ENCODE peak calls at places on chromosomes 5 and 9, in eight cellular contexts. V is left ventricle myocardium inferior; X is left lung; A is lung; G is CD8-positive, alpha-beta T cell; Y is hepatocyte; H is MM.1S; C is kidney. B is an unnamed sample.

GRCh38 chr5:78929833-78930232 is 55.3 kb downstream of the ARSB start:
- DNase-seq in V (no peak), X (no peak), A (no peak), G (no peak), Y (no peak), H (no peak), C (no peak), B (no peak)

GRCh38 chr5:4116834-4117233 is 521.2 kb downstream of the IRX1 start:
- DNase-seq in V (no peak), X (no peak), A (no peak), G (no peak), Y (no peak), H (no peak), C (no peak), B (peak)

GRCh38 chr9:88256216-88256615 is 117.9 kb upstream of the SPATA31C2 start:
- DNase-seq in V (no peak), X (no peak), A (no peak), G (no peak), Y (no peak), H (no peak), C (no peak), B (no peak)

GRCh38 chr5:76874088-76874581 is 24.3 kb downstream of the S100Z start:
- DNase-seq in V (no peak), X (no peak), A (no peak), G (no peak), Y (no peak), H (peak), C (no peak), B (no peak)

GRCh38 chr9:79465171-79465570 is 106.6 kb upstream of the TLE4 start:
- DNase-seq in V (no peak), X (no peak), A (no peak), G (no peak), Y (no peak), H (no peak), C (no peak), B (no peak)

GRCh38 chr9:101791938-101792337 is 53.5 kb upstream of the GRIN3A start:
- DNase-seq in V (no peak), X (no peak), A (no peak), G (peak), Y (peak), H (peak), C (no peak), B (peak)

GRCh38 chr5:77355751-77356150 is 136.4 kb downstream of the WDR41 start:
- DNase-seq in V (no peak), X (no peak), A (no peak), G (no peak), Y (no peak), H (no peak), C (no peak), B (no peak)

GRCh38 chr9:35727676-35728040 is 4.3 kb downstream of the TLN1 start:
- DNase-seq in V (no peak), X (no peak), A (no peak), G (no peak), Y (no peak), H (no peak), C (no peak), B (no peak)

GRCh38 chr5:131230406-131230805 is 33.4 kb upstream of the CDC42SE2 start:
- DNase-seq in V (no peak), X (no peak), A (no peak), G (no peak), Y (no peak), H (peak), C (no peak), B (no peak)

GRCh38 chr9:14769235-14769580 is 46.7 kb upstream of the CER1 start:
- DNase-seq in V (no peak), X (no peak), A (no peak), G (no peak), Y (peak), H (no peak), C (no peak), B (peak)

GRCh38 chr9:114799441-114799840 is 6.4 kb downstream of the TNFSF15 start:
- DNase-seq in V (no peak), X (no peak), A (no peak), G (no peak), Y (peak), H (no peak), C (peak), B (no peak)

GRCh38 chr5:73764586-73764985 is 138.6 kb downstream of the ARHGEF28 start:
- DNase-seq in V (no peak), X (no peak), A (no peak), G (no peak), Y (no peak), H (no peak), C (no peak), B (peak)

GRCh38 chr9:87181670-87182069 is 234.4 kb upstream of the GAS1 start:
- DNase-seq in V (no peak), X (no peak), A (no peak), G (no peak), Y (no peak), H (peak), C (no peak), B (no peak)

GRCh38 chr5:179367491-179367890 is 22.2 kb upstream of the ADAMTS2 start:
- DNase-seq in V (no peak), X (no peak), A (no peak), G (no peak), Y (no peak), H (no peak), C (peak), B (no peak)

GRCh38 chr9:134307674-134308638 is 18.3 kb upstream of the RXRA start:
- DNase-seq in V (peak), X (no peak), A (no peak), G (no peak), Y (no peak), H (no peak), C (peak), B (no peak)

GRCh38 chr9:97900738-97901565 is 21.3 kb downstream of the TRMO start:
- DNase-seq in V (no peak), X (no peak), A (no peak), G (no peak), Y (peak), H (peak), C (no peak), B (peak)

GRCh38 chr5:160269017-160269416 is 39.7 kb downstream of the FABP6 start:
- DNase-seq in V (peak), X (peak), A (peak), G (no peak), Y (peak), H (no peak), C (peak), B (peak)

GRCh38 chr9:4333231-4333740 is 33.4 kb upstream of the GLIS3 start:
- DNase-seq in V (no peak), X (no peak), A (no peak), G (no peak), Y (no peak), H (no peak), C (no peak), B (peak)

GRCh38 chr5:55694152-55694830 is 17.8 kb downstream of the SLC38A9 start:
- DNase-seq in V (no peak), X (no peak), A (no peak), G (no peak), Y (peak), H (peak), C (no peak), B (peak)

GRCh38 chr9:33416996-33417395 is 14.6 kb upstream of the AQP7 start:
- DNase-seq in V (no peak), X (no peak), A (no peak), G (peak), Y (no peak), H (peak), C (no peak), B (no peak)

GRCh38 chr5:115170924-115171510 is 1.3 kb upstream of the TRIM36 start:
- DNase-seq in V (no peak), X (no peak), A (no peak), G (no peak), Y (no peak), H (no peak), C (no peak), B (no peak)

GRCh38 chr9:137405677-137406081 is 17.3 kb downstream of the EXD3 start:
- DNase-seq in V (no peak), X (no peak), A (no peak), G (no peak), Y (no peak), H (no peak), C (peak), B (no peak)

GRCh38 chr9:105832311-105832710 is 138.0 kb downstream of the TMEM38B start:
- DNase-seq in V (no peak), X (no peak), A (no peak), G (no peak), Y (no peak), H (no peak), C (no peak), B (no peak)

GRCh38 chr5:3661755-3662296 is 66.2 kb downstream of the IRX1 start:
- DNase-seq in V (no peak), X (no peak), A (no peak), G (no peak), Y (no peak), H (peak), C (no peak), B (no peak)

GRCh38 chr5:152883061-152883460 is 478.0 kb upstream of the NMUR2 start:
- DNase-seq in V (no peak), X (no peak), A (no peak), G (no peak), Y (no peak), H (no peak), C (no peak), B (no peak)

GRCh38 chr5:79834420-79835219 is 145.0 kb downstream of the CMYA5 start:
- DNase-seq in V (no peak), X (no peak), A (no peak), G (no peak), Y (no peak), H (no peak), C (no peak), B (no peak)

GRCh38 chr9:92405770-92406169 is 1.4 kb upstream of the OGN start:
- DNase-seq in V (no peak), X (no peak), A (no peak), G (no peak), Y (peak), H (no peak), C (no peak), B (no peak)

GRCh38 chr9:92404437-92404836 is at the start of gene OGN:
- DNase-seq in V (no peak), X (no peak), A (no peak), G (no peak), Y (peak), H (no peak), C (no peak), B (peak)

GRCh38 chr9:92407818-92408217 is 3.4 kb upstream of the OGN start:
- DNase-seq in V (no peak), X (no peak), A (no peak), G (no peak), Y (no peak), H (no peak), C (no peak), B (no peak)

GRCh38 chr9:92404031-92404430 is 347 bp downstream of the OGN start:
- DNase-seq in V (no peak), X (no peak), A (no peak), G (no peak), Y (no peak), H (no peak), C (no peak), B (no peak)

GRCh38 chr9:92406506-92406905 is 2.1 kb upstream of the OGN start:
- DNase-seq in V (no peak), X (peak), A (peak), G (peak), Y (peak), H (peak), C (no peak), B (no peak)
- H3K4me3 ChIP-seq in V (peak), X (no peak), A (no peak), G (peak), Y (no peak), H (peak), C (peak), B (no peak)

GRCh38 chr5:169548315-169548714 is 35.3 kb upstream of the SPDL1 start:
- DNase-seq in V (no peak), X (no peak), A (no peak), G (no peak), Y (peak), H (no peak), C (no peak), B (peak)
- TF ChIP-seq CTCF in V (peak), X (no peak), A (no peak), G (no peak), Y (peak), H (no peak), C (peak), B (peak)

GRCh38 chr5:172453986-172454354 is 355 bp downstream of the SH3PXD2B start:
- DNase-seq in V (peak), X (no peak), A (no peak), G (no peak), Y (peak), H (no peak), C (peak), B (no peak)

GRCh38 chr5:172454355-172455086 is at the start of gene SH3PXD2B:
- DNase-seq in V (peak), X (peak), A (no peak), G (peak), Y (peak), H (peak), C (peak), B (peak)

GRCh38 chr5:172455087-172455381 is 709 bp upstream of the SH3PXD2B start:
- DNase-seq in V (no peak), X (no peak), A (no peak), G (no peak), Y (no peak), H (no peak), C (no peak), B (no peak)

GRCh38 chr5:172456076-172456800 is 1.9 kb upstream of the SH3PXD2B start:
- DNase-seq in V (no peak), X (no peak), A (no peak), G (no peak), Y (no peak), H (no peak), C (no peak), B (no peak)

GRCh38 chr5:172455511-172456061 is 1.3 kb upstream of the SH3PXD2B start:
- DNase-seq in V (no peak), X (no peak), A (no peak), G (no peak), Y (peak), H (no peak), C (no peak), B (peak)
- H3K4me3 ChIP-seq in V (no peak), X (no peak), A (no peak), G (no peak), Y (no peak), H (no peak), C (no peak), B (no peak)

DNA sequence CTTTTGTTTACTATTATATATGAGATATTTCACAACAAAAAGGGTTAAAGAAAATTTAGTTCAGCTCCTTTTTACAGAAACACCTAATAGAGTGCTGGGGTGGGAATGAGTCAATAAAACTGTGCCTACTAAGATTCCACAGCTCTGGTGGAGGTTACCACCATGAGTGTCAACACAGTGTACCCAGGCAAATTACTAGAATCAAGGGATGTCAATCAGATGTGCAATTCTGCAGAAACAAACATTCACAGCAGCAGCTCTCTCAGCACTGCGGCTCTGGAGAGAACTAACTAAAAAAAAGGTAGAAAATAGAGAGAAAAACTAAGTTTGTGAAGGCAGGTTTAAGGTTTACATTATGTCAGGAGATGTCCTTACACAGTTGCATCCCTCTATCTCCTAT is 1313.0 kb downstream of the MAT2B start:
- DNase-seq in V (no peak), X (no peak), A (no peak), G (no peak), Y (no peak), H (no peak), C (no peak), B (no peak)
- TF ChIP-seq CTCF in V (no peak), X (no peak), A (no peak), G (no peak), Y (no peak), H (no peak), C (no peak), B (no peak)

GRCh38 chr5:32029291-32029690 is 144.8 kb downstream of the GOLPH3 start:
- DNase-seq in V (no peak), X (no peak), A (no peak), G (no peak), Y (peak), H (no peak), C (no peak), B (peak)
- H3K4me3 ChIP-seq in V (no peak), X (no peak), A (no peak), G (no peak), Y (no peak), H (no peak), C (no peak), B (no peak)

DNA sequence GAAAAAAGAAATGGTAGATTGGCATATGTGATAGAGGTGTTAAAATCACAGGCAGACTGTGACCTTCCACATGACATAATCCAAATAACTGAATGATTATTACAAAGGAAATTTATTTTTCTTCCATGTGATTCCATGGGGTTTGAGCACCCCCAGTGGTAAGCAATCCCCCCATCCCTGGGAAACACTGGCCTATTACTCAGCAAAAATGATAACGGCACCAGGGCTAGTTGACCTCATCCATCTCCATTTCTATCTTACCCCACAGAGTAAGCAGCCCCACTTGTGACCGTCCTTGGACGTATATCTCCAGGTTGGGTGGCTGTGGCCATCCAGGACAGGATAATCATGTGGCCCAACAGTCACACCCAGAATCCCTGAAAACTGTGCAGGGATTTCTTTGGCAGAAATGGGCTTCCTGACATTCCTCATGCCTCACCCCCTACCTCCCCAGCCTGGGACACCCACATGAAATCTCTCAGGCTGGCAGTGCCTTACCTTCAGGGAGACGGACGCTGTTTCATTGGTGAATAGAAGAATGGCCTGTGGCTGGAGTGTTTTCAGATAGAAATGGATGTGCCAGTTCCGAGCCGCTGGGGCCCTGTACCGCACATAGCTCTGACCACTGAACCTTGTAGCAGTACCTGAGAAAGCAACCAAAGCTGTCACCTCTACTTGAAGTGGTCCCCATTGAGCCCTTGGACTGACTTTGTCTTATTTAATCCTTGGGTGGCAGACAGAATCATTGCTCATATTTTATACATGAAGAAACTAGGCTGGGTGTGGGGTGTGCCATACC is 69.9 kb downstream of the SLC36A1 start:
- DNase-seq in V (no peak), X (no peak), A (no peak), G (no peak), Y (no peak), H (no peak), C (no peak), B (no peak)
- TF ChIP-seq CTCF in V (no peak), X (no peak), A (no peak), G (no peak), Y (no peak), H (no peak), C (no peak), B (no peak)

GRCh38 chr5:32174011-32174866 is at the start of gene GOLPH3:
- DNase-seq in V (peak), X (peak), A (peak), G (peak), Y (peak), H (peak), C (peak), B (peak)

GRCh38 chr5:32170303-32171170 is 3.6 kb downstream of the GOLPH3 start:
- DNase-seq in V (no peak), X (no peak), A (no peak), G (no peak), Y (no peak), H (no peak), C (no peak), B (peak)

GRCh38 chr5:32172908-32173393 is 1.2 kb downstream of the GOLPH3 start:
- DNase-seq in V (no peak), X (no peak), A (no peak), G (no peak), Y (no peak), H (no peak), C (no peak), B (no peak)

GRCh38 chr5:32168460-32169033 is 5.6 kb downstream of the GOLPH3 start:
- DNase-seq in V (no peak), X (no peak), A (no peak), G (no peak), Y (no peak), H (no peak), C (no peak), B (peak)

DNA sequence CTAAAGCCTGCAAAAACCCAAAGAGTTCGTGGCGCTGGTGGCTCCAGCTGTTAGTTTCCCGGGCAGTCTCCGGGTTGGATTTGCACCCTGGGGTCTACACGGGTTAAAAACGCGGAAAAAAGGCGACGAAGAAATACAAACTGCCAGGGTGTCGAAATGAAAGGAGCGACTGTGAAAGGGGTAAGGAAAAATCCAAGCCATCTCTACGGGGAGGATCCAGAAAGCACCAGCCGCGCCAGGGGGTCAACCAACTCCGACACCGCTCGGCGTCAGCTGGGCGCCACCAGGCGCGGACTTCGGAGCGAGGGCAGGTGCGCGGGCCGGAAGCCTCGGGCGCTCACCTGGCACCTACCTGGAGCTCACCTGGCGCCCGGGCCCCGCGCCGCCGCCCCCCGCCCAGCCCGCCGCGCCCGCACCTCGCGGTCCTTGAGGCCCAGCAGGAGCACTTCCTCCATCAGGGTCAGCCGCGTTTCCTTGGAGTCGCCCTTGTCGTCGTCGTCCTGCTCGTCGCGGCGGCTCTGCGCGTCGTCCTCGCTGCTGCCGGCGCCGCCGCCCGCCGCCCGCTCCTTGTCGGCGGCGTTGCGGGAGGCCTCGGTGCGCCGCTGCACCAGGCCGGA is 617 bp downstream of the GOLPH3 start:
- DNase-seq in V (peak), X (peak), A (peak), G (peak), Y (peak), H (peak), C (peak), B (peak)
- H3K4me3 ChIP-seq in V (peak), X (peak), A (peak), G (peak), Y (peak), H (peak), C (peak), B (peak)

GRCh38 chr9:113150670-113151591 is at the start of gene SLC31A2:
- DNase-seq in V (peak), X (peak), A (peak), G (peak), Y (peak), H (peak), C (peak), B (peak)
- TF ChIP-seq CTCF in V (peak), X (no peak), A (peak), G (peak), Y (peak), H (peak), C (no peak), B (peak)

GRCh38 chr9:126501383-126502331 is 112.1 kb upstream of the LMX1B start:
- DNase-seq in V (no peak), X (no peak), A (no peak), G (no peak), Y (no peak), H (no peak), C (peak), B (no peak)
- H3K4me3 ChIP-seq in V (no peak), X (no peak), A (no peak), G (no peak), Y (no peak), H (no peak), C (no peak), B (no peak)

GRCh38 chr5:21919417-21920022 is 933.6 kb downstream of the CDH12 start:
- DNase-seq in V (no peak), X (no peak), A (no peak), G (no peak), Y (peak), H (peak), C (no peak), B (peak)
- TF ChIP-seq CTCF in V (peak), X (peak), A (no peak), G (no peak), Y (peak), H (peak), C (peak), B (peak)

B was measured in fibroblast of mammary gland.